ENCODE peak calls at places on chromosomes 3 and 15, in ten cellular contexts. One of them, this sample, is unnamed.

GRCh38 chr15:36024066-36024465 is 478.1 kb upstream of the DPH6 start:
- DNase-seq in left ventricle myocardium inferior: peak
- DNase-seq in activated CD4-positive, alpha-beta T cell treated with anti-CD3 and anti-CD28 coated beads, Interleukin-2, amount 50 U/mL, for 24 hours: no peak
- DNase-seq in A172: no peak
- DNase-seq in activated naive CD8-positive, alpha-beta T cell treated with anti-CD3 and anti-CD28 coated beads for 36 hours: no peak
- DNase-seq in mucosa of gallbladder: no peak
- DNase-seq in activated gamma-delta T cell: no peak
- DNase-seq in hypothalamus: no peak
- DNase-seq in naive thymus-derived CD8-positive, alpha-beta T cell: no peak
- DNase-seq in central memory CD8-positive, alpha-beta T cell: no peak
- DNase-seq in this sample: no peak

GRCh38 chr15:95842576-95842975 is 487.9 kb upstream of the NR2F2 start:
- DNase-seq in left ventricle myocardium inferior: no peak
- DNase-seq in activated CD4-positive, alpha-beta T cell treated with anti-CD3 and anti-CD28 coated beads, Interleukin-2, amount 50 U/mL, for 24 hours: no peak
- DNase-seq in A172: no peak
- DNase-seq in activated naive CD8-positive, alpha-beta T cell treated with anti-CD3 and anti-CD28 coated beads for 36 hours: no peak
- DNase-seq in mucosa of gallbladder: no peak
- DNase-seq in activated gamma-delta T cell: no peak
- DNase-seq in hypothalamus: no peak
- DNase-seq in naive thymus-derived CD8-positive, alpha-beta T cell: no peak
- DNase-seq in central memory CD8-positive, alpha-beta T cell: no peak
- DNase-seq in this sample: no peak

GRCh38 chr3:79618883-79619282 is 148.9 kb downstream of the ROBO1 start:
- DNase-seq in left ventricle myocardium inferior: no peak
- DNase-seq in activated CD4-positive, alpha-beta T cell treated with anti-CD3 and anti-CD28 coated beads, Interleukin-2, amount 50 U/mL, for 24 hours: no peak
- DNase-seq in A172: no peak
- DNase-seq in activated naive CD8-positive, alpha-beta T cell treated with anti-CD3 and anti-CD28 coated beads for 36 hours: no peak
- DNase-seq in mucosa of gallbladder: no peak
- DNase-seq in activated gamma-delta T cell: no peak
- DNase-seq in hypothalamus: no peak
- DNase-seq in naive thymus-derived CD8-positive, alpha-beta T cell: no peak
- DNase-seq in central memory CD8-positive, alpha-beta T cell: no peak
- DNase-seq in this sample: no peak

GRCh38 chr15:63313866-63314265 is 36.5 kb downstream of the APH1B start:
- DNase-seq in left ventricle myocardium inferior: no peak
- DNase-seq in activated CD4-positive, alpha-beta T cell treated with anti-CD3 and anti-CD28 coated beads, Interleukin-2, amount 50 U/mL, for 24 hours: no peak
- DNase-seq in A172: no peak
- DNase-seq in activated naive CD8-positive, alpha-beta T cell treated with anti-CD3 and anti-CD28 coated beads for 36 hours: no peak
- DNase-seq in mucosa of gallbladder: no peak
- DNase-seq in activated gamma-delta T cell: no peak
- DNase-seq in hypothalamus: no peak
- DNase-seq in naive thymus-derived CD8-positive, alpha-beta T cell: no peak
- DNase-seq in central memory CD8-positive, alpha-beta T cell: no peak
- DNase-seq in this sample: no peak

GRCh38 chr15:88708256-88709054 is 69.6 kb downstream of the ISG20 start:
- DNase-seq in left ventricle myocardium inferior: no peak
- DNase-seq in activated CD4-positive, alpha-beta T cell treated with anti-CD3 and anti-CD28 coated beads, Interleukin-2, amount 50 U/mL, for 24 hours: no peak
- DNase-seq in A172: peak
- DNase-seq in activated naive CD8-positive, alpha-beta T cell treated with anti-CD3 and anti-CD28 coated beads for 36 hours: no peak
- DNase-seq in mucosa of gallbladder: no peak
- DNase-seq in activated gamma-delta T cell: no peak
- DNase-seq in hypothalamus: no peak
- DNase-seq in naive thymus-derived CD8-positive, alpha-beta T cell: no peak
- DNase-seq in central memory CD8-positive, alpha-beta T cell: no peak
- DNase-seq in this sample: no peak

GRCh38 chr3:183698760-183699159 is 1.2 kb downstream of the YEATS2 start:
- DNase-seq in left ventricle myocardium inferior: no peak
- DNase-seq in activated CD4-positive, alpha-beta T cell treated with anti-CD3 and anti-CD28 coated beads, Interleukin-2, amount 50 U/mL, for 24 hours: no peak
- DNase-seq in A172: peak
- DNase-seq in activated naive CD8-positive, alpha-beta T cell treated with anti-CD3 and anti-CD28 coated beads for 36 hours: no peak
- DNase-seq in mucosa of gallbladder: no peak
- DNase-seq in activated gamma-delta T cell: no peak
- DNase-seq in hypothalamus: no peak
- DNase-seq in naive thymus-derived CD8-positive, alpha-beta T cell: no peak
- DNase-seq in central memory CD8-positive, alpha-beta T cell: no peak
- DNase-seq in this sample: no peak

GRCh38 chr3:141940204-141940776 is 63.8 kb downstream of the ATP1B3 start:
- DNase-seq in left ventricle myocardium inferior: no peak
- DNase-seq in activated CD4-positive, alpha-beta T cell treated with anti-CD3 and anti-CD28 coated beads, Interleukin-2, amount 50 U/mL, for 24 hours: peak
- DNase-seq in A172: peak
- DNase-seq in activated naive CD8-positive, alpha-beta T cell treated with anti-CD3 and anti-CD28 coated beads for 36 hours: peak
- DNase-seq in mucosa of gallbladder: peak
- DNase-seq in activated gamma-delta T cell: no peak
- DNase-seq in hypothalamus: peak
- DNase-seq in naive thymus-derived CD8-positive, alpha-beta T cell: no peak
- DNase-seq in central memory CD8-positive, alpha-beta T cell: no peak
- DNase-seq in this sample: no peak

GRCh38 chr15:65246026-65246714 is 34.9 kb upstream of the CILP start:
- DNase-seq in left ventricle myocardium inferior: no peak
- DNase-seq in activated CD4-positive, alpha-beta T cell treated with anti-CD3 and anti-CD28 coated beads, Interleukin-2, amount 50 U/mL, for 24 hours: no peak
- DNase-seq in A172: no peak
- DNase-seq in activated naive CD8-positive, alpha-beta T cell treated with anti-CD3 and anti-CD28 coated beads for 36 hours: no peak
- DNase-seq in mucosa of gallbladder: no peak
- DNase-seq in activated gamma-delta T cell: no peak
- DNase-seq in hypothalamus: no peak
- DNase-seq in naive thymus-derived CD8-positive, alpha-beta T cell: no peak
- DNase-seq in central memory CD8-positive, alpha-beta T cell: no peak
- DNase-seq in this sample: no peak

GRCh38 chr3:171874251-171874679 is 31.1 kb downstream of the TMEM212 start:
- DNase-seq in left ventricle myocardium inferior: no peak
- DNase-seq in activated CD4-positive, alpha-beta T cell treated with anti-CD3 and anti-CD28 coated beads, Interleukin-2, amount 50 U/mL, for 24 hours: no peak
- DNase-seq in A172: peak
- DNase-seq in activated naive CD8-positive, alpha-beta T cell treated with anti-CD3 and anti-CD28 coated beads for 36 hours: no peak
- DNase-seq in mucosa of gallbladder: no peak
- DNase-seq in activated gamma-delta T cell: no peak
- DNase-seq in hypothalamus: no peak
- DNase-seq in naive thymus-derived CD8-positive, alpha-beta T cell: no peak
- DNase-seq in central memory CD8-positive, alpha-beta T cell: no peak
- DNase-seq in this sample: no peak

GRCh38 chr3:141179983-141180382 is 51.6 kb upstream of the PXYLP1 start:
- DNase-seq in left ventricle myocardium inferior: no peak
- DNase-seq in activated CD4-positive, alpha-beta T cell treated with anti-CD3 and anti-CD28 coated beads, Interleukin-2, amount 50 U/mL, for 24 hours: no peak
- DNase-seq in A172: no peak
- DNase-seq in activated naive CD8-positive, alpha-beta T cell treated with anti-CD3 and anti-CD28 coated beads for 36 hours: no peak
- DNase-seq in mucosa of gallbladder: no peak
- DNase-seq in activated gamma-delta T cell: no peak
- DNase-seq in hypothalamus: no peak
- DNase-seq in naive thymus-derived CD8-positive, alpha-beta T cell: no peak
- DNase-seq in central memory CD8-positive, alpha-beta T cell: no peak
- DNase-seq in this sample: no peak

GRCh38 chr3:4828279-4829030 is 150.8 kb upstream of the BHLHE40 start:
- DNase-seq in left ventricle myocardium inferior: peak
- DNase-seq in activated CD4-positive, alpha-beta T cell treated with anti-CD3 and anti-CD28 coated beads, Interleukin-2, amount 50 U/mL, for 24 hours: no peak
- DNase-seq in A172: peak
- DNase-seq in activated naive CD8-positive, alpha-beta T cell treated with anti-CD3 and anti-CD28 coated beads for 36 hours: no peak
- DNase-seq in mucosa of gallbladder: no peak
- DNase-seq in activated gamma-delta T cell: no peak
- DNase-seq in hypothalamus: no peak
- DNase-seq in naive thymus-derived CD8-positive, alpha-beta T cell: no peak
- DNase-seq in central memory CD8-positive, alpha-beta T cell: no peak
- DNase-seq in this sample: peak

GRCh38 chr3:56855856-56856538 is 54.2 kb upstream of the ARHGEF3 start:
- DNase-seq in left ventricle myocardium inferior: peak
- DNase-seq in activated CD4-positive, alpha-beta T cell treated with anti-CD3 and anti-CD28 coated beads, Interleukin-2, amount 50 U/mL, for 24 hours: no peak
- DNase-seq in A172: peak
- DNase-seq in activated naive CD8-positive, alpha-beta T cell treated with anti-CD3 and anti-CD28 coated beads for 36 hours: peak
- DNase-seq in mucosa of gallbladder: peak
- DNase-seq in activated gamma-delta T cell: no peak
- DNase-seq in hypothalamus: peak
- DNase-seq in naive thymus-derived CD8-positive, alpha-beta T cell: no peak
- DNase-seq in central memory CD8-positive, alpha-beta T cell: no peak
- DNase-seq in this sample: no peak